ENCODE peak calls at places on chromosomes 2 and 18, in five cellular contexts. A is NB4, N is tibial nerve, Y is skeletal muscle cell, R is cardiac fibroblast. G is an unnamed sample.

GRCh38 chr2:235569837-235570236 is 76.0 kb downstream of the AGAP1 start:
- DNase-seq in Y (no peak), N (no peak), A (no peak), R (no peak), G (no peak)

GRCh38 chr2:120346667-120347358 is 877 bp downstream of the INHBB start:
- DNase-seq in R (peak; percentile 57), A (peak; percentile 46), N (no peak), Y (peak; percentile 56), G (no peak)

GRCh38 chr2:158297120-158297519 is 159.4 kb downstream of the CCDC148 start:
- DNase-seq in N (no peak), Y (no peak), A (no peak), R (no peak), G (no peak)

GRCh38 chr2:186365406-186365805 is 120.7 kb upstream of the ZC3H15 start:
- DNase-seq in Y (no peak), A (no peak), N (no peak), R (peak; percentile 13), G (no peak)

GRCh38 chr2:96954490-96954846 is 31.9 kb downstream of the FAM178B start:
- DNase-seq in A (no peak), N (no peak), R (peak; percentile 46), Y (no peak), G (no peak)

GRCh38 chr18:9647496-9648323 is 33.4 kb upstream of the PPP4R1 start:
- DNase-seq in R (peak; percentile 44), Y (no peak), A (peak; percentile 8), N (no peak), G (no peak)

GRCh38 chr2:72115361-72116080 is 32.1 kb downstream of the CYP26B1 start:
- DNase-seq in Y (peak; percentile 61), A (no peak), N (no peak), R (peak; percentile 86), G (peak; percentile 74)

GRCh38 chr2:178530625-178531142 is 50.4 kb downstream of the PLEKHA3 start:
- DNase-seq in Y (no peak), A (peak; percentile 93), R (no peak), N (no peak), G (no peak)

GRCh38 chr2:209579236-209579749 is 155.4 kb downstream of the MAP2 start:
- DNase-seq in A (peak; percentile 13), N (no peak), Y (no peak), R (peak; percentile 41), G (no peak)

GRCh38 chr2:65377556-65378307 is 54.7 kb downstream of the SPRED2 start:
- DNase-seq in Y (no peak), R (peak; percentile 76), A (peak; percentile 95), N (no peak), G (peak; percentile 65)

GRCh38 chr2:19623488-19623887 is 265.1 kb upstream of the OSR1 start:
- DNase-seq in Y (peak; percentile 55), A (no peak), N (no peak), R (peak; percentile 88), G (no peak)

GRCh38 chr2:101251844-101252407 is 760 bp upstream of the CNOT11 start:
- DNase-seq in R (no peak), A (peak; percentile 54), N (no peak), Y (no peak), G (no peak)

GRCh38 chr2:204353823-204354222 is 191.5 kb upstream of the PARD3B start:
- DNase-seq in Y (no peak), R (peak; percentile 17), A (no peak), N (no peak), G (no peak)

GRCh38 chr2:231170058-231170457 is 28.4 kb upstream of the ARMC9 start:
- DNase-seq in Y (no peak), R (peak; percentile 67), A (no peak), N (no peak), G (no peak)

GRCh38 chr18:47680488-47680887 is 250.0 kb downstream of the SMAD2 start:
- DNase-seq in Y (no peak), A (no peak), N (no peak), R (no peak), G (no peak)

GRCh38 chr18:63255435-63255834 is 64.1 kb downstream of the BCL2 start:
- DNase-seq in Y (no peak), R (no peak), A (no peak), N (no peak), G (no peak)

GRCh38 chr18:62017618-62018017 is 124.8 kb upstream of the RNF152 start:
- DNase-seq in N (no peak), R (no peak), A (no peak), Y (no peak), G (no peak)

GRCh38 chr2:128324008-128324896 is 5.6 kb upstream of the HS6ST1 start:
- DNase-seq in Y (no peak), A (no peak), N (no peak), R (no peak), G (no peak)

GRCh38 chr2:235779444-235779896 is 285.6 kb downstream of the AGAP1 start:
- DNase-seq in R (peak; percentile 75), Y (peak; percentile 15), A (peak; percentile 74), N (peak; percentile 53), G (peak; percentile 41)

GRCh38 chr2:30662268-30663131 is 144.7 kb downstream of the CAPN13 start:
- DNase-seq in R (no peak), A (peak; percentile 13), N (no peak), Y (no peak), G (peak; percentile 52)

GRCh38 chr2:158501301-158501700 is 44.5 kb downstream of the PKP4 start:
- DNase-seq in R (no peak), N (no peak), Y (no peak), A (no peak), G (no peak)

GRCh38 chr2:112494839-112495238 is 12.9 kb downstream of the TTL start:
- DNase-seq in Y (no peak), N (no peak), A (no peak), R (no peak), G (no peak)

GRCh38 chr2:134252092-134252775 is 1.6 kb upstream of the MGAT5 start:
- DNase-seq in N (no peak), Y (no peak), R (no peak), A (no peak), G (no peak)

GRCh38 chr2:5560981-5561380 is 131.2 kb upstream of the SOX11 start:
- DNase-seq in R (peak; percentile 5), A (no peak), N (no peak), Y (no peak), G (peak; percentile 71)

DNA sequence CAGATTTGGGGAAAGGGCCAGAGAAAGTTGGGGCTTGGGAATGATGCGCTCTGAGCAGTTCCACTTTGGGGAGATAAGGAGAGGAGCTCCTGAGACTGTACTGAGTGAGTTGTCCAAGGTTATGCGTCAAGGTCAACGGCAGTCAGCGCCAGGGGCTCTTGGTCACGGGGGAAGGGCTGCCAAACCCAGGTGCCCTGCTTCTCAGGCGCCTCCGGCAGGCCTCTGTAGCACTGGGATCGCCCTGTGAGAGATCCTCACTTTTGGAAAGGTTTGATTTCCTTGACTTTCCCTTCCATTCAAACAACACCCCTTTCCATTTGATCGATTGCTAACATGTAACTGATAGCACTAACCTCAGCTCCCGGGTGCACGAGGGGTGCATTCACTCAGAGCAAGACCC is 136.5 kb upstream of the SOX11 start:
- DNase-seq in N (no peak), Y (no peak), A (no peak), R (no peak), G (no peak)
- H3K4me3 ChIP-seq in N (no peak overlapping the region), Y (no peak overlapping the region), A (no peak overlapping the region), R (no peak overlapping the region), G (no peak overlapping the region)

GRCh38 chr18:58580078-58580477 is 48.8 kb downstream of the ALPK2 start:
- DNase-seq in A (no peak), R (no peak), N (no peak), Y (no peak), G (no peak)

GRCh38 chr18:58580623-58581022 is 48.3 kb downstream of the ALPK2 start:
- DNase-seq in N (no peak), A (no peak), R (peak; percentile 74), Y (no peak), G (no peak)

GRCh38 chr18:58578321-58578720 is 50.6 kb downstream of the ALPK2 start:
- DNase-seq in Y (peak; percentile 56), N (no peak), R (peak; percentile 42), A (no peak), G (no peak)

GRCh38 chr18:58578835-58579560 is 49.9 kb downstream of the ALPK2 start:
- DNase-seq in A (no peak), Y (peak; percentile 90), R (peak; percentile 73), N (no peak), G (no peak)

DNA sequence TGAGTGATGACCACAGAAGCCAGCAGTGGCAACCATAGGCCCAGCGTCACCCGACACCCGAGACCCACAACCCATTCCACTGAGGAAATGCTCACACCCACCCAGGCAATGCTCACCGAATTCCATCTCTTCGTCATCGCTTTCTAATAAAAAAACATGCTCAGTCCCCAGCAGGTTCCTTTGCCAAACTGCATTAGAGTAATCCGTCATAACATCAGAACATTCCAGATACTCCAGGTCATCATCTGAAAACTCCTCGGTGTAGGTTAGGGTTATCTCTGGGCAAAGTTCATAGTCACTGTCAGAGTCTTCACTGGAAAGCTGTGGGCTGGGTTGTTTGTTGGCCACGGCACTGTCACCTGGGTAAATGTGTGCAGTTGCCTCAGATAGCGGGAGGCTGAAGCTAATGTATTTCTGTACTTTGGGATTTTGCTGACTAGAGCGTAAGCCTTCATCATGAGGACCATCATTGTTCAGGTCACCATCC is 49.3 kb downstream of the ALPK2 start:
- DNase-seq in R (peak; percentile 57), N (no peak), A (no peak), Y (peak; percentile 63), G (no peak)
- H3K4me3 ChIP-seq in R (peak overlapping the region; percentile 51), N (no peak overlapping the region), A (no peak overlapping the region), Y (peak overlapping the region; percentile 56), G (peak overlapping the region; percentile 43)

DNA sequence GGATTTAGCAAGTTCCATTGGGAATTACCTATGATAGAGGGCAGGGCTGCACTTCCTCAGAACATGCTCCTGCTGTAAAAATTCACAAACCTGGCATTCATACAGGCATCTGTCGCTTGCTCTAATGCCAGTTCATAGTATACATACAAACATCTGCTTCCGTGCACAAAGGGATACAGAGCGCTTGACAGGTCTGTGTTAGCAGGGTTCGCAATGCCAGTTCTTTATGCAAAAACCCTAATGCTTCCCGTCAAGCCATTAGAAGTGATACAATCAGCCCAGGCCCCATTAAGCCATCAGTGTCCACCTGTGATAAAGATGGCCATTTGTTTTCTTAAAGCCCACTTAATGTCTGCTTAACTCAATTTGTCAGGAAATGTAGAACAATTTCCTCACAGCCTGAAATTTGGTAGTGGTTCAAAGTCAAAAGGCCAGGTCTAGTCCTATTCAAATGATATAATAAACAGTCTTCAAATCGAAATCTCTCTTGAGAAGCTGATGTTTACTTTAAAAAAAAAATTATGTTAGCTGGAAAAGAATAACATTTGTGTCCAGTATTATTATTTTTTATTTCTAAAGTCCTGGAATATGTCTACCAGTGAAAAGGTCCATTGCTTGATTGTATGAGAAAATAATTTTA is 556.3 kb downstream of the ARHGAP15 start:
- DNase-seq in A (no peak), R (no peak), Y (no peak), N (no peak), G (no peak)
- H3K4me3 ChIP-seq in A (no peak overlapping the region), R (no peak overlapping the region), Y (no peak overlapping the region), N (no peak overlapping the region), G (no peak overlapping the region)

DNA sequence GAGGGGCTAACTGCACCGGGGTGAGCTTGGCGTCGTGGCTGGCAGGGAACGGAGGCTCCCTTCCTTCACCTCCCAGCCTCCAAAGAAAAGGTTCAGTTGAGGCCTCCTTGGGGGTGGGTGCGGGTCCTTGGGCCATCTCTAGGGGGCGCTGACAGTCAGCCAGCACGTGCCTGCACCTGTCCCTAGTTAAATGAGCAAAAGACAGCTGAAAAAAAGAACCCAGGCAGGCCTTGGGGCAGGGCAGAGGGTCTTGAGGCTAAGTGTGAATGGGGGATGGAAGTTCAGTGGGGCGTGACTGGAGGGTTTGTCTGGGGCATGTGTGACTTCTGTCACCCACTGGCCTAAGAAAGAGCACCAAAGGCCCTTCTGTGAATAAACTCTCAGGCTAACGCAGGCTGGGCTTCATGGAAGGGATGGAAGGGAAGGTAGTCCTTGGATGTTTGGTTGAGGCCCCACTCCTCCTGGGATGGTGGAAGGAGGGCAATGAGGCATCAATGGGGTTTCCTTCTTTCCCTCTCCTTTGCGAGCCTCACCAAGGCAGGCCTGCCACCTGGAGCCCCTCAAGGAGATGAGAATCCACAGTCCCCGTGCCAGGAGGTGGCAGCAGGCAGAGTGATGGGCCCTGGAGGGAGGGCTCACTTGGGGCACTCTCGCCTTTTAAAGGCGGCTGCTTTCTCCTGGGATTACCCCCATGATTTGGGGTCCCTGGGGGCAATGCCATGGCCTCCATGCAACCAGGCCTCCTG is 56.2 kb downstream of the ZFP36L2 start:
- DNase-seq in A (peak; percentile 85), R (no peak), N (no peak), Y (no peak), G (no peak)
- H3K4me3 ChIP-seq in A (no peak overlapping the region), R (no peak overlapping the region), N (no peak overlapping the region), Y (no peak overlapping the region), G (no peak overlapping the region)

G was measured in kidney epithelial cell.